ENCODE peak calls at places on chromosomes 12 and 14, in six cellular contexts. One of them, this sample, is unnamed.

GRCh38 chr12:111761099-111761498 is 5.6 kb upstream of the ALDH2 start:
- DNase-seq in mucosa of descending colon: no peak
- DNase-seq in breast epithelium: no peak
- DNase-seq in progenitor cell of endocrine pancreas: no peak
- DNase-seq in kidney epithelial cell: no peak
- DNase-seq in fibroblast of the aortic adventitia: no peak
- DNase-seq in this sample: no peak

GRCh38 chr12:118611295-118611694 is 234.9 kb downstream of the SUDS3 start:
- DNase-seq in mucosa of descending colon: no peak
- DNase-seq in breast epithelium: no peak
- DNase-seq in progenitor cell of endocrine pancreas: peak
- DNase-seq in kidney epithelial cell: no peak
- DNase-seq in fibroblast of the aortic adventitia: no peak
- DNase-seq in this sample: no peak

GRCh38 chr14:84523746-84524145 is 1006.2 kb upstream of the FLRT2 start:
- DNase-seq in mucosa of descending colon: no peak
- DNase-seq in breast epithelium: no peak
- DNase-seq in progenitor cell of endocrine pancreas: no peak
- DNase-seq in kidney epithelial cell: no peak
- DNase-seq in fibroblast of the aortic adventitia: no peak
- DNase-seq in this sample: no peak

GRCh38 chr12:54134850-54135249 is 53.9 kb downstream of the SMUG1 start:
- DNase-seq in mucosa of descending colon: no peak
- DNase-seq in breast epithelium: no peak
- DNase-seq in progenitor cell of endocrine pancreas: no peak
- DNase-seq in kidney epithelial cell: no peak
- DNase-seq in fibroblast of the aortic adventitia: no peak
- DNase-seq in this sample: no peak

GRCh38 chr14:60839657-60840056 is 105.1 kb downstream of the MNAT1 start:
- DNase-seq in mucosa of descending colon: no peak
- DNase-seq in breast epithelium: no peak
- DNase-seq in progenitor cell of endocrine pancreas: no peak
- DNase-seq in kidney epithelial cell: no peak
- DNase-seq in fibroblast of the aortic adventitia: no peak
- DNase-seq in this sample: no peak

GRCh38 chr14:99099051-99099787 is 172.8 kb downstream of the BCL11B start:
- DNase-seq in mucosa of descending colon: no peak
- DNase-seq in breast epithelium: no peak
- DNase-seq in progenitor cell of endocrine pancreas: no peak
- DNase-seq in kidney epithelial cell: no peak
- DNase-seq in fibroblast of the aortic adventitia: no peak
- DNase-seq in this sample: no peak

GRCh38 chr12:111753144-111753881 is 13.4 kb upstream of the ALDH2 start:
- DNase-seq in mucosa of descending colon: peak
- DNase-seq in breast epithelium: peak
- DNase-seq in progenitor cell of endocrine pancreas: peak
- DNase-seq in kidney epithelial cell: no peak
- DNase-seq in fibroblast of the aortic adventitia: peak
- DNase-seq in this sample: no peak

GRCh38 chr12:122852336-122853275 is 17.3 kb downstream of the HIP1R start:
- DNase-seq in mucosa of descending colon: no peak
- DNase-seq in breast epithelium: no peak
- DNase-seq in progenitor cell of endocrine pancreas: no peak
- DNase-seq in kidney epithelial cell: no peak
- DNase-seq in fibroblast of the aortic adventitia: peak
- DNase-seq in this sample: no peak

GRCh38 chr14:57495409-57495808 is 1.8 kb upstream of the CCDC198 start:
- DNase-seq in mucosa of descending colon: no peak
- DNase-seq in breast epithelium: no peak
- DNase-seq in progenitor cell of endocrine pancreas: no peak
- DNase-seq in kidney epithelial cell: no peak
- DNase-seq in fibroblast of the aortic adventitia: no peak
- DNase-seq in this sample: no peak

GRCh38 chr12:6391013-6391412 is 7.1 kb downstream of the LTBR start:
- DNase-seq in mucosa of descending colon: no peak
- DNase-seq in breast epithelium: no peak
- DNase-seq in progenitor cell of endocrine pancreas: no peak
- DNase-seq in kidney epithelial cell: no peak
- DNase-seq in fibroblast of the aortic adventitia: no peak
- DNase-seq in this sample: no peak

GRCh38 chr14:66010695-66011094 is 475.5 kb upstream of the CCDC196 start:
- DNase-seq in mucosa of descending colon: no peak
- DNase-seq in breast epithelium: no peak
- DNase-seq in progenitor cell of endocrine pancreas: no peak
- DNase-seq in kidney epithelial cell: no peak
- DNase-seq in fibroblast of the aortic adventitia: no peak
- DNase-seq in this sample: no peak

GRCh38 chr12:93943766-93944165 is 204.6 kb upstream of the PLXNC1 start:
- DNase-seq in mucosa of descending colon: no peak
- DNase-seq in breast epithelium: no peak
- DNase-seq in progenitor cell of endocrine pancreas: no peak
- DNase-seq in kidney epithelial cell: peak
- DNase-seq in fibroblast of the aortic adventitia: peak
- DNase-seq in this sample: peak

GRCh38 chr14:54781080-54781479 is 121.5 kb downstream of the GCH1 start:
- DNase-seq in mucosa of descending colon: no peak
- DNase-seq in breast epithelium: no peak
- DNase-seq in progenitor cell of endocrine pancreas: no peak
- DNase-seq in kidney epithelial cell: no peak
- DNase-seq in fibroblast of the aortic adventitia: no peak
- DNase-seq in this sample: no peak

GRCh38 chr14:61866932-61867920 is 105.0 kb downstream of the SNAPC1 start:
- DNase-seq in mucosa of descending colon: no peak
- DNase-seq in breast epithelium: no peak
- DNase-seq in progenitor cell of endocrine pancreas: no peak
- DNase-seq in kidney epithelial cell: no peak
- DNase-seq in fibroblast of the aortic adventitia: no peak
- DNase-seq in this sample: no peak

GRCh38 chr12:21451529-21451928 is 14.1 kb downstream of the PYROXD1 start:
- DNase-seq in mucosa of descending colon: no peak
- DNase-seq in breast epithelium: no peak
- DNase-seq in progenitor cell of endocrine pancreas: no peak
- DNase-seq in kidney epithelial cell: no peak
- DNase-seq in fibroblast of the aortic adventitia: peak
- DNase-seq in this sample: peak
- TF ChIP-seq CTCF in mucosa of descending colon: no peak
- TF ChIP-seq CTCF in breast epithelium: no peak
- TF ChIP-seq CTCF in progenitor cell of endocrine pancreas: peak
- TF ChIP-seq CTCF in kidney epithelial cell: peak
- TF ChIP-seq CTCF in fibroblast of the aortic adventitia: peak
- TF ChIP-seq CTCF in this sample: peak

GRCh38 chr12:11621797-11622423 is 27.6 kb upstream of the ETV6 start:
- DNase-seq in mucosa of descending colon: peak
- DNase-seq in breast epithelium: no peak
- DNase-seq in progenitor cell of endocrine pancreas: no peak
- DNase-seq in kidney epithelial cell: no peak
- DNase-seq in fibroblast of the aortic adventitia: no peak
- DNase-seq in this sample: no peak
- TF ChIP-seq CTCF in mucosa of descending colon: no peak
- TF ChIP-seq CTCF in breast epithelium: no peak
- TF ChIP-seq CTCF in progenitor cell of endocrine pancreas: no peak
- TF ChIP-seq CTCF in kidney epithelial cell: no peak
- TF ChIP-seq CTCF in fibroblast of the aortic adventitia: no peak
- TF ChIP-seq CTCF in this sample: no peak

GRCh38 chr12:52952082-52952801 is 3.3 kb downstream of the KRT18 start:
- DNase-seq in mucosa of descending colon: peak
- DNase-seq in breast epithelium: peak
- DNase-seq in progenitor cell of endocrine pancreas: no peak
- DNase-seq in kidney epithelial cell: no peak
- DNase-seq in fibroblast of the aortic adventitia: peak
- DNase-seq in this sample: no peak
- TF ChIP-seq CTCF in mucosa of descending colon: no peak
- TF ChIP-seq CTCF in breast epithelium: peak
- TF ChIP-seq CTCF in progenitor cell of endocrine pancreas: peak
- TF ChIP-seq CTCF in kidney epithelial cell: peak
- TF ChIP-seq CTCF in fibroblast of the aortic adventitia: peak
- TF ChIP-seq CTCF in this sample: no peak

GRCh38 chr14:70585221-70585620 is 15.2 kb downstream of the MED6 start:
- DNase-seq in mucosa of descending colon: no peak
- DNase-seq in breast epithelium: no peak
- DNase-seq in progenitor cell of endocrine pancreas: no peak
- DNase-seq in kidney epithelial cell: no peak
- DNase-seq in fibroblast of the aortic adventitia: peak
- DNase-seq in this sample: peak
- TF ChIP-seq CTCF in mucosa of descending colon: no peak
- TF ChIP-seq CTCF in breast epithelium: no peak
- TF ChIP-seq CTCF in progenitor cell of endocrine pancreas: peak
- TF ChIP-seq CTCF in kidney epithelial cell: no peak
- TF ChIP-seq CTCF in fibroblast of the aortic adventitia: peak
- TF ChIP-seq CTCF in this sample: peak

GRCh38 chr12:34626363-34627157 is 604.3 kb downstream of the ALG10 start:
- DNase-seq in mucosa of descending colon: no peak
- DNase-seq in breast epithelium: no peak
- DNase-seq in progenitor cell of endocrine pancreas: no peak
- DNase-seq in kidney epithelial cell: no peak
- DNase-seq in fibroblast of the aortic adventitia: no peak
- DNase-seq in this sample: no peak
- TF ChIP-seq CTCF in mucosa of descending colon: no peak
- TF ChIP-seq CTCF in breast epithelium: no peak
- TF ChIP-seq CTCF in progenitor cell of endocrine pancreas: no peak
- TF ChIP-seq CTCF in kidney epithelial cell: no peak
- TF ChIP-seq CTCF in fibroblast of the aortic adventitia: no peak
- TF ChIP-seq CTCF in this sample: no peak